ENCODE peak calls at places on chromosomes 2 and 18, in ten cellular contexts. Q, T, R, V, Y, Z, M, C, N and H are unnamed samples.

GRCh38 chr2:224442092-224442999 is 40.4 kb upstream of the FAM124B start:
- DNase-seq in Q (no peak), T (no peak), R (peak), V (no peak), Y (no peak), Z (no peak), M (peak), C (no peak), N (no peak), H (no peak)

GRCh38 chr2:38146917-38147307 is 71.0 kb upstream of the CYP1B1 start:
- DNase-seq in Q (peak), T (peak), R (no peak), V (peak), Y (peak), Z (no peak), M (no peak), C (no peak), N (no peak), H (no peak)

GRCh38 chr2:96917008-96917575 is 47.2 kb upstream of the SEMA4C start:
- DNase-seq in Q (no peak), T (no peak), R (no peak), V (no peak), Y (peak), Z (no peak), M (no peak), C (no peak), N (peak), H (no peak)

GRCh38 chr2:39573276-39573675 is 92.4 kb upstream of the TMEM178A start:
- DNase-seq in Q (no peak), T (no peak), R (no peak), V (no peak), Y (no peak), Z (no peak), M (no peak), C (no peak), N (no peak), H (no peak)

GRCh38 chr2:181948227-181948626 is 37.4 kb upstream of the PPP1R1C start:
- DNase-seq in Q (no peak), T (no peak), R (no peak), V (no peak), Y (peak), Z (no peak), M (no peak), C (no peak), N (no peak), H (no peak)

GRCh38 chr2:69032336-69032735 is 19.4 kb downstream of the ANTXR1 start:
- DNase-seq in Q (peak), T (no peak), R (no peak), V (no peak), Y (no peak), Z (no peak), M (no peak), C (no peak), N (no peak), H (no peak)

GRCh38 chr18:63307555-63308200 is 11.9 kb downstream of the BCL2 start:
- DNase-seq in Q (no peak), T (no peak), R (no peak), V (no peak), Y (no peak), Z (no peak), M (no peak), C (no peak), N (no peak), H (no peak)

GRCh38 chr2:179925713-179926112 is 64.3 kb upstream of the ZNF385B start:
- DNase-seq in Q (no peak), T (no peak), R (no peak), V (no peak), Y (no peak), Z (no peak), M (no peak), C (no peak), N (no peak), H (no peak)

GRCh38 chr18:55439036-55439435 is 149.0 kb downstream of the TCF4 start:
- DNase-seq in Q (no peak), T (no peak), R (no peak), V (no peak), Y (no peak), Z (no peak), M (no peak), C (no peak), N (no peak), H (no peak)

GRCh38 chr2:75619992-75620740 is 26.4 kb upstream of the MRPL19 start:
- DNase-seq in Q (no peak), T (no peak), R (no peak), V (no peak), Y (peak), Z (no peak), M (no peak), C (no peak), N (no peak), H (no peak)

GRCh38 chr2:189183170-189183569 is 3.6 kb upstream of the COL5A2 start:
- DNase-seq in Q (no peak), T (no peak), R (no peak), V (no peak), Y (no peak), Z (no peak), M (no peak), C (no peak), N (no peak), H (no peak)

GRCh38 chr2:111900859-111901258 is 2.5 kb downstream of the MERTK start:
- DNase-seq in Q (peak), T (peak), R (no peak), V (no peak), Y (peak), Z (no peak), M (no peak), C (no peak), N (peak), H (no peak)

GRCh38 chr2:146949400-146949799 is 895.4 kb upstream of the ACVR2A start:
- DNase-seq in Q (no peak), T (no peak), R (no peak), V (no peak), Y (no peak), Z (no peak), M (no peak), C (no peak), N (no peak), H (no peak)

GRCh38 chr2:97011977-97012569 is 25.7 kb upstream of the FAM178B start:
- DNase-seq in Q (peak), T (peak), R (no peak), V (no peak), Y (peak), Z (no peak), M (no peak), C (no peak), N (no peak), H (no peak)

GRCh38 chr2:85741811-85742507 is 11.8 kb upstream of the ATOH8 start:
- DNase-seq in Q (peak), T (peak), R (peak), V (peak), Y (peak), Z (no peak), M (peak), C (peak), N (peak), H (peak)

GRCh38 chr2:153509133-153509532 is 30.6 kb upstream of the RPRM start:
- DNase-seq in Q (no peak), T (no peak), R (no peak), V (no peak), Y (no peak), Z (no peak), M (no peak), C (no peak), N (no peak), H (no peak)

GRCh38 chr2:17311771-17312511 is 206.3 kb downstream of the RAD51AP2 start:
- DNase-seq in Q (no peak), T (no peak), R (no peak), V (no peak), Y (peak), Z (no peak), M (no peak), C (no peak), N (no peak), H (no peak)

DNA sequence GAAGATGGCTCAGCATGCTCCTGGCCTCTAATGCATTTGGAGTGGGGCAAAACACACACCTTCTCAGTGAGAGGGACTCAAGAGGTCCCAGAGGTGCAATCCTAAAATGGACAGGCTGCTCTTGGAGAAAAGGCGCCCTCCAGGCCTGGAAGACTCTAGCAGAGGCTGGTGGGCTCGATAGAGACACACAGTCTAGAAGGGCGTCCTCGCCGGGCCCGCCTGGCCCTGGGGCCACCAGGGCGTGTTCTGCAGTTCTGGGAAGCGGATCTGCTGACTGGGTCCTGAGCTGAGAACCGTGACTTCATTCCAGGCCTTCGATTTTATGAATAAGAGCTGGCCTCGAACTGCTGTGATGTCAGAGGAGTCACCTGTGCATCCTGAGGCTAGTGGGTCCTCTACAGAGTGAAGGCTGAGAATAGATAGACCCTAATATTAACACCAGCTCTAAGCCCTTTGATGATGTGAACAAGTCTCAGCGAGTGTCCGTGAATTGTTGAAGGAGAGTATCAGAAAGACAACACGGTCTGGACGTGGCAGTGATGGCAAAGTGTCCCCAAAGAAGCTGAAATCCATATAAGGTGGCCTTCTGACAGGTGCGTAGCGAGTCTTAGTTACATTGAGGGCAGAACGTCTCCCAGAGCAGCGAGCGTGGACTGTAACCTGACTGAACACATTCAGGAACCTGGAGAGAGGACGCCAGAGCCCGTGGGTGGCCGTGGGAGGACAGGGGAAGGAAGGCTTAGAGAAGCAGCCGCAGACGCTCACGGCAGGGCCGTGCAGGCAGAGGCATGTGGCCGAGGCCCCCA is 136.9 kb downstream of the PTGR3 start:
- DNase-seq in Q (no peak), T (no peak), R (no peak), V (no peak), Y (no peak), Z (no peak), M (no peak), C (no peak), N (no peak), H (peak)
- H3K27ac ChIP-seq in Q (no peak), T (no peak), R (no peak), V (no peak), Y (no peak), Z (peak), M (peak), C (peak), N (peak), H (no peak)

DNA sequence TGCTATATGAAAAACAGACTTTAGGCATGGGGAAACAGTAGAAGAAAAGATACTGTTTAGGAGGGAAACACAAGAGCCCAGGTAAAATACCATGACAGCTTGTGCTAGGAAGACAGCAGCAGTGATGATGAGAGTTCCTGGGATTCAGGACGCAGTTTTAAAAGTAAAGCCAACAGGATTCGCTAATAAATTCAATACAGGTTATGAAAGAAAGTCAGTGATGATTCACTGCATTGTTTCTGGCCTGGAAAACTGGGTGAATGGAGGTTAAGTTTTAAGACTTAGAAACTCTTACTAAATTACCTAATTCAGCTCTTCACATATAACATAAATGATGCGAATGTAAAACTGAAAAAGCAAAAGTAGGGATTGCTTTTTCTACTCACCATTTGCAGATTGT is 27.9 kb upstream of the RNU4ATAC start:
- DNase-seq in Q (peak), T (no peak), R (no peak), V (no peak), Y (peak), Z (no peak), M (no peak), C (no peak), N (no peak), H (no peak)
- H3K27ac ChIP-seq in Q (no peak), T (no peak), R (peak), V (no peak), Y (peak), Z (no peak), M (no peak), C (no peak), N (no peak), H (no peak)

GRCh38 chr2:20193185-20193584 is 31.7 kb downstream of the SDC1 start:
- DNase-seq in Q (no peak), T (no peak), R (no peak), V (no peak), Y (no peak), Z (no peak), M (no peak), C (no peak), N (no peak), H (no peak)
- H3K27ac ChIP-seq in Q (no peak), T (peak), R (no peak), V (no peak), Y (no peak), Z (no peak), M (peak), C (no peak), N (peak), H (no peak)

DNA sequence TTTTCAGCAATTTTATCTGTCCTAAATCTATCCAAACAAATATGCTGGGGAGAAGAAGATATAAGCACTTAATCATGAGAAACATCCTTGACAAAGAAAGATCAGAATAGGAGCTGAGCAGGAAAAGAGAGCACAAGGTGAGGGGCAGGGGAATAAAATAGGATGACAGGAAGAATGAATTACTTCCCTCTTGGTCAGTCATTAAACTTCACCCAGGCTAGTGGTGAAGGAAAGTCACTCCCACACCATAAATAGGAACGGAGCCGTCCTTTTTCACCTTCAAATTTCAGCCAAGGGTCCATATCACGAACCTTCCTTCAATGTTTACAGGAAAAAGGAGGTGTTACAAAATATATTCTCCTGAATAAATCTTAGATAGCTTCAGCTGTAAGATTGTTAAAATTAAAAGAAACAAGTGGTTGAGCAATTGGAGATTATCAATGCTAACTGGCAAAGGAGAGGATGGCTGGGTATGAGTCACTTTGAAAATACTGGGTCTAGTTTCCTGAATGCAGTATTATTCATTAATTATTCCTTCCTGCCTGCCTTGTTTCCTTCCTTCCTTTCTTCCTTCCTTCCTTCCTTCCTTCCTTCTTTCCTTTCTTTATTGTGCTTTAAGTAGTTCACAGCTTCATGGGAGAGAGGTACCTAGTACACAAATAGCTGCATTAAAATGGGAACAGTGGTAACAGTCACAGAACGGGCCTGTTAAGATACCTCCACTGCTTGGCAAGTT is 292.3 kb upstream of the ID2 start:
- DNase-seq in Q (peak), T (no peak), R (no peak), V (no peak), Y (no peak), Z (no peak), M (no peak), C (no peak), N (no peak), H (no peak)
- H3K27ac ChIP-seq in Q (no peak), T (no peak), R (no peak), V (no peak), Y (no peak), Z (no peak), M (no peak), C (no peak), N (no peak), H (no peak)

GRCh38 chr2:33214857-33215256 is 261.6 kb upstream of the RASGRP3 start:
- DNase-seq in Q (no peak), T (no peak), R (no peak), V (no peak), Y (no peak), Z (no peak), M (no peak), C (no peak), N (no peak), H (no peak)
- H3K27ac ChIP-seq in Q (peak), T (peak), R (peak), V (peak), Y (peak), Z (no peak), M (no peak), C (peak), N (peak), H (no peak)

GRCh38 chr18:9115984-9116383 is 13.5 kb downstream of the NDUFV2 start:
- DNase-seq in Q (no peak), T (no peak), R (no peak), V (no peak), Y (no peak), Z (no peak), M (no peak), C (no peak), N (no peak), H (no peak)
- H3K27ac ChIP-seq in Q (peak), T (no peak), R (peak), V (no peak), Y (peak), Z (peak), M (no peak), C (peak), N (peak), H (peak)